ENCODE peak calls at places on chromosomes 11 and 22, in eight cellular contexts. F, M, U, G, C, Y, P and E are unnamed samples.

GRCh38 chr11:124740277-124740882 is 638 bp downstream of the NRGN start:
- DNase-seq in U (no peak), P (no peak), G (peak), F (peak), Y (no peak), M (peak), C (peak), E (peak)

GRCh38 chr11:96126917-96127595 is 203.1 kb upstream of the MTMR2 start:
- DNase-seq in P (no peak), U (no peak), G (no peak), F (no peak), Y (no peak), M (no peak), C (no peak), E (no peak)

GRCh38 chr11:128318856-128319474 is 268.4 kb downstream of the ETS1 start:
- DNase-seq in M (no peak), U (no peak), C (no peak), F (no peak), P (no peak), Y (no peak), G (no peak), E (no peak)

GRCh38 chr11:15212876-15213275 is 98.2 kb downstream of the INSC start:
- DNase-seq in M (no peak), F (no peak), Y (no peak), C (no peak), U (no peak), P (no peak), G (no peak), E (no peak)

GRCh38 chr22:19912236-19912999 is 29.2 kb upstream of the COMT start:
- DNase-seq in U (no peak), C (no peak), M (no peak), Y (no peak), P (no peak), G (no peak), F (no peak), E (no peak)

GRCh38 chr11:28834877-28835276 is 726.7 kb downstream of the METTL15 start:
- DNase-seq in F (no peak), C (no peak), G (no peak), M (no peak), U (no peak), Y (no peak), P (no peak), E (no peak)

GRCh38 chr11:102495161-102496042 is 35.1 kb downstream of the MMP7 start:
- DNase-seq in M (peak), U (no peak), C (peak), P (peak), G (no peak), F (peak), Y (peak), E (peak)

GRCh38 chr22:48428556-48429371 is 1398.9 kb downstream of the BRD1 start:
- DNase-seq in P (no peak), C (no peak), M (no peak), U (no peak), G (peak), Y (no peak), F (no peak), E (no peak)

GRCh38 chr11:18791175-18792065 is at the start of gene PTPN5:
- DNase-seq in U (no peak), M (no peak), P (no peak), C (peak), F (no peak), Y (no peak), G (no peak), E (no peak)

GRCh38 chr11:41319434-41319833 is 140.0 kb downstream of the LRRC4C start:
- DNase-seq in U (no peak), F (no peak), M (no peak), C (no peak), G (no peak), Y (no peak), P (no peak), E (no peak)

GRCh38 chr11:2703487-2704141 is 3.8 kb upstream of the KCNQ1OT1 start:
- DNase-seq in C (no peak), Y (no peak), U (peak), F (no peak), M (no peak), G (no peak), P (no peak), E (no peak)

GRCh38 chr22:18060646-18061620 is 16.9 kb upstream of the PEX26 start:
- DNase-seq in C (no peak), F (peak), G (no peak), P (no peak), M (no peak), Y (peak), U (no peak), E (no peak)

GRCh38 chr11:66676931-66677598 is 622 bp downstream of the RBM4B start:
- DNase-seq in C (no peak), Y (no peak), F (no peak), G (peak), P (no peak), U (peak), M (no peak), E (no peak)

GRCh38 chr11:124475265-124475664 is 29.8 kb upstream of the OR8B8 start:
- DNase-seq in Y (no peak), F (no peak), G (no peak), M (no peak), U (no peak), C (no peak), P (no peak), E (no peak)

GRCh38 chr22:37015587-37015878 is 3.7 kb downstream of the TST start:
- DNase-seq in M (no peak), Y (peak), G (no peak), U (no peak), F (no peak), C (no peak), P (no peak), E (no peak)

GRCh38 chr11:46850829-46851380 is 4.8 kb upstream of the CKAP5 start:
- DNase-seq in C (no peak), U (no peak), F (no peak), M (no peak), P (no peak), Y (no peak), G (no peak), E (no peak)

GRCh38 chr22:37983860-37984791 is at the start of gene SOX10:
- DNase-seq in Y (no peak), U (no peak), C (no peak), P (no peak), F (no peak), M (no peak), G (no peak), E (no peak)

GRCh38 chr11:11451501-11452005 is 98.5 kb upstream of the CSNK2A3 start:
- DNase-seq in C (no peak), F (peak), U (no peak), M (no peak), Y (no peak), P (no peak), G (no peak), E (no peak)

GRCh38 chr22:24683671-24684070 is 80.7 kb downstream of the GGT1 start:
- DNase-seq in C (no peak), G (no peak), P (no peak), Y (no peak), F (no peak), M (no peak), U (no peak), E (no peak)

GRCh38 chr22:42791721-42792452 is 65.2 kb downstream of the ARFGAP3 start:
- DNase-seq in U (peak), M (peak), Y (peak), G (no peak), P (no peak), C (peak), F (no peak), E (no peak)

GRCh38 chr11:100010393-100010792 is 676.7 kb upstream of the ARHGAP42 start:
- DNase-seq in Y (no peak), C (no peak), M (no peak), U (no peak), P (no peak), F (no peak), G (no peak), E (no peak)

GRCh38 chr11:15150507-15150906 is 35.8 kb downstream of the INSC start:
- DNase-seq in G (no peak), P (no peak), Y (no peak), M (no peak), U (no peak), C (no peak), F (no peak), E (no peak)

GRCh38 chr11:79436911-79437273 is 3.9 kb downstream of the TENM4 start:
- DNase-seq in P (no peak), U (no peak), Y (no peak), C (no peak), M (no peak), G (no peak), F (no peak), E (no peak)

GRCh38 chr11:41320233-41320993 is 139.0 kb downstream of the LRRC4C start:
- DNase-seq in F (no peak), M (no peak), Y (no peak), G (no peak), P (no peak), C (no peak), U (no peak), E (no peak)

GRCh38 chr22:48744967-48745841 is 1082.5 kb downstream of the BRD1 start:
- DNase-seq in F (no peak), P (no peak), M (no peak), G (peak), Y (no peak), U (no peak), C (peak), E (no peak)

GRCh38 chr11:35584321-35584720 is 33.9 kb upstream of the FJX1 start:
- DNase-seq in F (no peak), U (no peak), C (no peak), G (no peak), Y (no peak), P (no peak), M (no peak), E (no peak)

GRCh38 chr22:47392729-47393128 is 630.3 kb downstream of the TBC1D22A start:
- DNase-seq in G (peak), C (no peak), P (no peak), F (no peak), U (no peak), Y (no peak), M (no peak), E (no peak)

GRCh38 chr11:31874631-31875191 is 63.6 kb upstream of the PAX6 start:
- DNase-seq in P (no peak), F (no peak), G (no peak), U (no peak), M (no peak), C (no peak), Y (no peak), E (no peak)

GRCh38 chr11:2891901-2892214 is 6.3 kb upstream of the CDKN1C start:
- DNase-seq in C (peak), F (no peak), P (peak), M (peak), G (no peak), U (no peak), Y (no peak), E (no peak)

GRCh38 chr22:31343235-31344191 is 2.6 kb downstream of the PATZ1 start:
- DNase-seq in M (peak), Y (peak), G (peak), U (no peak), P (no peak), C (peak), F (no peak), E (peak)

GRCh38 chr11:2933376-2934056 is 4.3 kb upstream of the PHLDA2 start:
- DNase-seq in M (peak), U (peak), G (peak), C (no peak), F (peak), Y (peak), P (no peak), E (peak)

DNA sequence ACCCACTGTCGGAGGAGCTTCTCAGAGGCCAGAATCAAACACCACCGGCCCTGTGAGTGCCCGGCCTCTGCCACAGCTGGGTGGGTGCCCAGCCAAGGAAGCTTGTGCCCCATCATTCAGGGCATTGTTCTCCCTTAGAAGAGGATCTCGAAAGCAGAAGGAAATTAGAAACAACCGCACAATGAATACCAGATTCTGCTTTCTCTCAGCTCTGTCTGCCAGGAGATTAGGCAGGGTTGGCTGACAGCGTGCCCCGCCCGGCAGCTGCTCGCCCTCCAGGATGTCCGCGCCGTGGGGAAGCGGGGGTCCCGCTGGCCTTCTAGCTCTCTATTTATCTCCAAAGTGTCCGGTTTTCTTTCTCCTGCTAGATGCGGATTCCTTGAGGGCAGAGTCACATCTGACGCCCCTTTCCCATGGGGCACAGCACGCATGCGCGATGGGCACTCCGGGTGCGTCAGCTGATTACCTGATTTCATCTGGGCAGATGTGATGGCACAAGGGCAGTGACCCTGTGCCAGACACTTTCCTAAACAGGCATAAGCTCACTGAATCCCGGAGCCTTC is 25.5 kb downstream of the SCGB1A1 start:
- DNase-seq in U (peak), G (no peak), C (peak), F (no peak), M (peak), P (peak), Y (peak), E (peak)
- TF ChIP-seq POLR2A in U (no peak), G (no peak), C (no peak), F (no peak), M (no peak), P (peak), Y (no peak), E (peak)

GRCh38 chr22:30212363-30212995 is 34.1 kb downstream of the LIF start:
- DNase-seq in P (peak), F (peak), G (peak), U (peak), Y (peak), C (no peak), M (peak), E (peak)

GRCh38 chr22:30209642-30210041 is 36.9 kb downstream of the LIF start:
- DNase-seq in F (no peak), M (no peak), U (no peak), G (peak), C (no peak), P (no peak), Y (no peak), E (no peak)

GRCh38 chr22:30211124-30211820 is 35.3 kb downstream of the LIF start:
- DNase-seq in C (no peak), G (no peak), F (no peak), U (no peak), Y (no peak), M (no peak), P (no peak), E (no peak)

GRCh38 chr22:30208631-30209603 is 37.6 kb downstream of the LIF start:
- DNase-seq in M (peak), G (peak), C (peak), Y (peak), U (peak), P (peak), F (no peak), E (peak)

DNA sequence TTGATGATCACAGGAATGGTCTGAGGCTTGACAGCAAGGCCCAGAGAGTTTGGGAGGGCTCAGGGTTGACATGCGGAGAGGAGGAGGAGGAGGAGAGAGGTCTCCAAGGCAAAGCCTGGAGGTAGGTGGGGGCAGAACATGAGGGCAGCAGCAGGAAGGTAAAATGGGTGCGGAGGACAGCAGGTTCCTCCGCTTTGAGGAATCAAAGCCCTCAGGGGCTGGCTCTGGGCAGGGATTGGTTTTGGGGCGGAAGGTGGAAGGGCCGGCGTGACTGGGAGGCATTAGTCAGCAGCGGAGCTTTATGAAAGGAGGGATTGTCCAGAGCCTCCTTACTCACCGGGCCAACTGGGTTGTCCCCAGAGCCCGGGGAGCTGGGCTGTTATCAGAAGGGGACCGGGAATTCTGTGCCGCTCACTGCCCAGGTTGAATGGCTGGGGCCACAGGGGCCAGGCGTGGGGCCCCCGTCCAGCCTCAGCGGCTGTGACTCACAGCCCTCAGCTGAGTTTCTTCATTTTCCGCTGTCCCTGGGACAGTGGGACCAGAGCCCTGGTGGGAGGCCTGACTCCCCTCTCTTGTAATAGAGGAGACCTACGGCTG is 36.2 kb downstream of the LIF start:
- DNase-seq in Y (no peak), G (peak), P (no peak), F (peak), U (no peak), C (no peak), M (peak), E (no peak)
- TF ChIP-seq POLR2A in Y (no peak), G (no peak), P (no peak), F (no peak), U (no peak), C (no peak), M (peak), E (no peak)

GRCh38 chr11:94543695-94544581 is at the start of gene FUT4:
- DNase-seq in M (peak), P (peak), G (peak), Y (peak), C (peak), U (peak), F (peak), E (peak)
- TF ChIP-seq POLR2A in M (peak), P (peak), G (peak), Y (peak), C (peak), U (peak), F (peak), E (peak)

DNA sequence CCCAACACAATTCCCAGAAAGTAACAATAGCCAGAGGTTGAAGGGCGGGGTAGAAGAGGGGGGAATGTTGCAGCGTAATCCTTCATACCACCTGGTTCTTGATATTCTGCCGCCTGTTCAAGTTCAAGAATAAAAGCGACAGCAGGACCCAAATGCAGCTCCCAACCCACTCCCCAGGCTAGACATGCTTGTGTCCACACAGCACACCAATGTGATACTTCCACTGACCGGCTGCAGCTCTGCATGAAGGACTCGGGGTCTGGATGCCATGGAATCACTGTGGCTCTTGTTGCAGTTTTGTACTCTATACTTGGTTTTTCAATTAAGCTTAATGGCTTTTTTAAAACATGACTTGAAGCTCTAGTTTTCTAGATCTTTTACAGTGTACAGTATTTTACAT is 6.5 kb downstream of the SRPRA start:
- DNase-seq in M (no peak), U (no peak), G (no peak), F (no peak), Y (no peak), P (no peak), C (no peak), E (no peak)
- TF ChIP-seq POLR2A in M (no peak), U (no peak), G (no peak), F (no peak), Y (no peak), P (no peak), C (no peak), E (no peak)

GRCh38 chr11:71250512-71251158 is 1.7 kb downstream of the SHANK2 start:
- DNase-seq in Y (peak), M (no peak), G (peak), U (no peak), F (no peak), C (no peak), P (no peak), E (no peak)
- TF ChIP-seq POLR2A in Y (no peak), M (no peak), G (no peak), U (no peak), F (no peak), C (no peak), P (no peak), E (no peak)

GRCh38 chr11:57646756-57647303 is 2.9 kb downstream of the YPEL4 start:
- DNase-seq in P (no peak), Y (no peak), C (no peak), U (no peak), G (no peak), F (no peak), M (no peak), E (peak)

GRCh38 chr11:57646221-57646620 is 3.5 kb downstream of the YPEL4 start:
- DNase-seq in Y (no peak), P (no peak), C (peak), G (no peak), U (peak), M (no peak), F (no peak), E (no peak)

GRCh38 chr11:57647368-57647767 is 2.3 kb downstream of the YPEL4 start:
- DNase-seq in P (no peak), U (no peak), F (no peak), M (no peak), C (no peak), Y (no peak), G (no peak), E (peak)

GRCh38 chr11:57644748-57645715 is 4.7 kb downstream of the YPEL4 start:
- DNase-seq in P (peak), G (peak), C (peak), Y (peak), U (peak), M (peak), F (peak), E (peak)

GRCh38 chr11:57645716-57646085 is 4.0 kb downstream of the YPEL4 start:
- DNase-seq in Y (no peak), C (no peak), U (no peak), G (no peak), P (peak), F (no peak), M (no peak), E (peak)
- TF ChIP-seq POLR2A in Y (no peak), C (no peak), U (no peak), G (no peak), P (no peak), F (no peak), M (no peak), E (peak)

DNA sequence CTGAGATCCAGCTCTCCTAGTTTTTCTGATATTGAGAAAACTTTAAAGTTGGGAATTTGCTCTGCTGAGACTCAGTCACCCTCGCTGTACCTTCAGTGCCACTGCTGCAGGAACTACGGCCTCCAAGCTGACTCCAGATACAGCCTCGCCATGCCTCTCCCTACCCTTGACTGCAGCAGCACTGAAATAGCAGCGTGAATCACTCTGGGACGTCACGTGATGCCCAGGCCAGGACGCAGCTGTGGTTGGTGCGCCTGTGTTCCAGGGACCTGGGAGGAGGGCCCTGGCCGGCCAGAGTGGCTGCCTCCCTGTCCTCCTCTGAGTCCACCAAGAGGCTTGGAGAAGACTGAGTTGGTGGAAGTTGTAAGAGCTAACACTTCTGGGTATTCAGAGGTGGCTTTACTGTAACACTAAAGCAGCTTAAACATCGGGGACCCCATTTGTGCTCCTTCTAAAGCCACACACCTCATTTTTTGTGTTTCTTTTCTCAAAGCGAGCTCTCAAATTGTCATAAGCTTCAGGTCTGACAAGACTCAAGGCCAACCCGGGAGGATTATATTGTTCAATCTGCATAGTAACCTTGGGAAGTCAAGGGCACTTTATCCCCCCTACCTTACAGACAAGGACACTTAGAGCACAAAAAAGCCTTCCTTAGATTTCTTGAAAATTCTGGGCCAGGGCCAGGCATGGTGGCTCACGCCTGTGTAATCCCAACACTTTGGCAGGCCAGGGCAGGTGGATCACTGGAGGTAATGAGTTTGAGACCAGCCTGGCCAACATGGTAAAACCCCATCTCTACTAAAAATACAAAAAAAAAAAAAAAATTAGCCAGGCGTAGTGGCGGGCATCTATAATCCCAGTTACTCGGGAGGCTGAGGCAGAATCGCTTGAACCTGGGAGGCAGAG is 4.2 kb upstream of the STIP1 start:
- DNase-seq in G (peak), Y (peak), C (peak), P (peak), M (peak), U (peak), F (peak), E (peak)
- TF ChIP-seq POLR2A in G (peak), Y (peak), C (peak), P (peak), M (peak), U (peak), F (peak), E (peak)

GRCh38 chr22:29165336-29166060 is 40.2 kb upstream of the EMID1 start:
- DNase-seq in F (no peak), U (peak), C (no peak), P (no peak), Y (no peak), M (no peak), G (no peak), E (peak)
- TF ChIP-seq POLR2A in F (no peak), U (no peak), C (no peak), P (no peak), Y (no peak), M (no peak), G (no peak), E (no peak)